ENCODE peak calls at places on chromosomes 7 and 10, in ten cellular contexts. One of them, this sample, is unnamed. For H3K27me3, the result is how much of the 10 kb centered on the place peaks cover.

GRCh38 chr7:101884671-101885596 is 67.5 kb downstream of the CUX1 start:
- DNase-seq in CD8-positive, alpha-beta memory T cell: no peak
- DNase-seq in suprapubic skin: no peak
- DNase-seq in right atrium auricular region: no peak
- DNase-seq in HCT116: no peak
- DNase-seq in fibroblast of lung: no peak
- DNase-seq in brain microvascular endothelial cell: no peak
- DNase-seq in right cardiac atrium: no peak
- DNase-seq in IMR-90: no peak
- DNase-seq in heart right ventricle: no peak
- DNase-seq in this sample: no peak

GRCh38 chr10:132227851-132228390 is 41.2 kb downstream of the DPYSL4 start:
- DNase-seq in CD8-positive, alpha-beta memory T cell: no peak
- DNase-seq in suprapubic skin: no peak
- DNase-seq in right atrium auricular region: no peak
- DNase-seq in HCT116: no peak
- DNase-seq in fibroblast of lung: no peak
- DNase-seq in brain microvascular endothelial cell: no peak
- DNase-seq in right cardiac atrium: peak
- DNase-seq in IMR-90: no peak
- DNase-seq in heart right ventricle: peak
- DNase-seq in this sample: no peak

GRCh38 chr7:2719007-2719406 is 31.0 kb downstream of the AMZ1 start:
- DNase-seq in CD8-positive, alpha-beta memory T cell: peak
- DNase-seq in suprapubic skin: no peak
- DNase-seq in right atrium auricular region: no peak
- DNase-seq in HCT116: no peak
- DNase-seq in fibroblast of lung: no peak
- DNase-seq in brain microvascular endothelial cell: no peak
- DNase-seq in right cardiac atrium: no peak
- DNase-seq in IMR-90: no peak
- DNase-seq in heart right ventricle: no peak
- DNase-seq in this sample: no peak

GRCh38 chr10:6204063-6204340 is 1.3 kb downstream of the PFKFB3 start:
- DNase-seq in CD8-positive, alpha-beta memory T cell: peak
- DNase-seq in suprapubic skin: no peak
- DNase-seq in right atrium auricular region: no peak
- DNase-seq in HCT116: no peak
- DNase-seq in fibroblast of lung: peak
- DNase-seq in brain microvascular endothelial cell: no peak
- DNase-seq in right cardiac atrium: peak
- DNase-seq in IMR-90: no peak
- DNase-seq in heart right ventricle: peak
- DNase-seq in this sample: no peak

GRCh38 chr10:60107308-60107976 is 201.1 kb upstream of the CCDC6 start:
- DNase-seq in CD8-positive, alpha-beta memory T cell: no peak
- DNase-seq in suprapubic skin: no peak
- DNase-seq in right atrium auricular region: no peak
- DNase-seq in HCT116: no peak
- DNase-seq in fibroblast of lung: no peak
- DNase-seq in brain microvascular endothelial cell: no peak
- DNase-seq in right cardiac atrium: no peak
- DNase-seq in IMR-90: no peak
- DNase-seq in heart right ventricle: no peak
- DNase-seq in this sample: no peak

GRCh38 chr10:35640474-35640873 is 1.6 kb downstream of the FZD8 start:
- DNase-seq in CD8-positive, alpha-beta memory T cell: no peak
- DNase-seq in suprapubic skin: no peak
- DNase-seq in right atrium auricular region: peak
- DNase-seq in HCT116: no peak
- DNase-seq in fibroblast of lung: peak
- DNase-seq in brain microvascular endothelial cell: peak
- DNase-seq in right cardiac atrium: peak
- DNase-seq in IMR-90: peak
- DNase-seq in heart right ventricle: peak
- DNase-seq in this sample: peak

GRCh38 chr10:132714096-132714721 is 71.7 kb downstream of the NKX6-2 start:
- DNase-seq in CD8-positive, alpha-beta memory T cell: no peak
- DNase-seq in suprapubic skin: peak
- DNase-seq in right atrium auricular region: no peak
- DNase-seq in HCT116: no peak
- DNase-seq in fibroblast of lung: peak
- DNase-seq in brain microvascular endothelial cell: no peak
- DNase-seq in right cardiac atrium: peak
- DNase-seq in IMR-90: no peak
- DNase-seq in heart right ventricle: peak
- DNase-seq in this sample: peak

GRCh38 chr10:64396105-64396504 is 874.9 kb downstream of the REEP3 start:
- DNase-seq in CD8-positive, alpha-beta memory T cell: no peak
- DNase-seq in suprapubic skin: no peak
- DNase-seq in right atrium auricular region: no peak
- DNase-seq in HCT116: no peak
- DNase-seq in fibroblast of lung: peak
- DNase-seq in brain microvascular endothelial cell: peak
- DNase-seq in right cardiac atrium: no peak
- DNase-seq in IMR-90: peak
- DNase-seq in heart right ventricle: no peak
- DNase-seq in this sample: no peak

GRCh38 chr10:57743711-57744110 is 524.0 kb downstream of the IPMK start:
- DNase-seq in CD8-positive, alpha-beta memory T cell: no peak
- DNase-seq in suprapubic skin: no peak
- DNase-seq in right atrium auricular region: no peak
- DNase-seq in HCT116: no peak
- DNase-seq in fibroblast of lung: no peak
- DNase-seq in brain microvascular endothelial cell: no peak
- DNase-seq in right cardiac atrium: no peak
- DNase-seq in IMR-90: no peak
- DNase-seq in heart right ventricle: no peak
- DNase-seq in this sample: no peak

GRCh38 chr7:137538361-137538762 is 194.8 kb upstream of the PTN start:
- DNase-seq in CD8-positive, alpha-beta memory T cell: no peak
- DNase-seq in suprapubic skin: no peak
- DNase-seq in right atrium auricular region: no peak
- DNase-seq in HCT116: no peak
- DNase-seq in fibroblast of lung: peak
- DNase-seq in brain microvascular endothelial cell: peak
- DNase-seq in right cardiac atrium: no peak
- DNase-seq in IMR-90: peak
- DNase-seq in heart right ventricle: no peak
- DNase-seq in this sample: no peak

GRCh38 chr7:44279286-44279685 is 46.1 kb downstream of the CAMK2B start:
- DNase-seq in CD8-positive, alpha-beta memory T cell: no peak
- DNase-seq in suprapubic skin: peak
- DNase-seq in right atrium auricular region: no peak
- DNase-seq in HCT116: no peak
- DNase-seq in fibroblast of lung: no peak
- DNase-seq in brain microvascular endothelial cell: no peak
- DNase-seq in right cardiac atrium: peak
- DNase-seq in IMR-90: no peak
- DNase-seq in heart right ventricle: no peak
- DNase-seq in this sample: peak

GRCh38 chr7:79504607-79505389 is 51.3 kb upstream of the MAGI2 start:
- DNase-seq in CD8-positive, alpha-beta memory T cell: no peak
- DNase-seq in suprapubic skin: no peak
- DNase-seq in right atrium auricular region: no peak
- DNase-seq in HCT116: peak
- DNase-seq in fibroblast of lung: peak
- DNase-seq in brain microvascular endothelial cell: no peak
- DNase-seq in right cardiac atrium: peak
- DNase-seq in IMR-90: peak
- DNase-seq in heart right ventricle: no peak
- DNase-seq in this sample: no peak

GRCh38 chr7:129784437-129784782 is 168.3 kb downstream of the UBE2H start:
- DNase-seq in CD8-positive, alpha-beta memory T cell: no peak
- DNase-seq in suprapubic skin: no peak
- DNase-seq in right atrium auricular region: no peak
- DNase-seq in HCT116: no peak
- DNase-seq in fibroblast of lung: no peak
- DNase-seq in brain microvascular endothelial cell: no peak
- DNase-seq in right cardiac atrium: peak
- DNase-seq in IMR-90: no peak
- DNase-seq in heart right ventricle: no peak
- DNase-seq in this sample: no peak

GRCh38 chr7:15399446-15399845 is 162.4 kb downstream of the AGMO start:
- DNase-seq in CD8-positive, alpha-beta memory T cell: no peak
- DNase-seq in suprapubic skin: no peak
- DNase-seq in right atrium auricular region: no peak
- DNase-seq in HCT116: no peak
- DNase-seq in fibroblast of lung: peak
- DNase-seq in brain microvascular endothelial cell: no peak
- DNase-seq in right cardiac atrium: no peak
- DNase-seq in IMR-90: peak
- DNase-seq in heart right ventricle: no peak
- DNase-seq in this sample: no peak

GRCh38 chr10:60848126-60848525 is 69.8 kb downstream of the CDK1 start:
- DNase-seq in CD8-positive, alpha-beta memory T cell: no peak
- DNase-seq in suprapubic skin: no peak
- DNase-seq in right atrium auricular region: no peak
- DNase-seq in HCT116: no peak
- DNase-seq in fibroblast of lung: peak
- DNase-seq in brain microvascular endothelial cell: peak
- DNase-seq in right cardiac atrium: no peak
- DNase-seq in IMR-90: peak
- DNase-seq in heart right ventricle: no peak
- DNase-seq in this sample: no peak

GRCh38 chr10:77392236-77392721 is 245.3 kb downstream of the KCNMA1 start:
- DNase-seq in CD8-positive, alpha-beta memory T cell: no peak
- DNase-seq in suprapubic skin: peak
- DNase-seq in right atrium auricular region: no peak
- DNase-seq in HCT116: no peak
- DNase-seq in fibroblast of lung: peak
- DNase-seq in brain microvascular endothelial cell: peak
- DNase-seq in right cardiac atrium: no peak
- DNase-seq in IMR-90: peak
- DNase-seq in heart right ventricle: no peak
- DNase-seq in this sample: no peak

GRCh38 chr7:37349979-37350590 is 98.6 kb downstream of the ELMO1 start:
- DNase-seq in CD8-positive, alpha-beta memory T cell: no peak
- DNase-seq in suprapubic skin: no peak
- DNase-seq in right atrium auricular region: no peak
- DNase-seq in HCT116: no peak
- DNase-seq in fibroblast of lung: no peak
- DNase-seq in brain microvascular endothelial cell: no peak
- DNase-seq in right cardiac atrium: no peak
- DNase-seq in IMR-90: no peak
- DNase-seq in heart right ventricle: no peak
- DNase-seq in this sample: no peak

GRCh38 chr10:61786728-61787127 is 114.8 kb upstream of the ARID5B start:
- DNase-seq in CD8-positive, alpha-beta memory T cell: no peak
- DNase-seq in suprapubic skin: no peak
- DNase-seq in right atrium auricular region: no peak
- DNase-seq in HCT116: peak
- DNase-seq in fibroblast of lung: peak
- DNase-seq in brain microvascular endothelial cell: peak
- DNase-seq in right cardiac atrium: no peak
- DNase-seq in IMR-90: peak
- DNase-seq in heart right ventricle: no peak
- DNase-seq in this sample: no peak

GRCh38 chr7:106552645-106553445 is 108.1 kb downstream of the CCDC71L start:
- DNase-seq in CD8-positive, alpha-beta memory T cell: no peak
- DNase-seq in suprapubic skin: no peak
- DNase-seq in right atrium auricular region: no peak
- DNase-seq in HCT116: no peak
- DNase-seq in fibroblast of lung: no peak
- DNase-seq in brain microvascular endothelial cell: no peak
- DNase-seq in right cardiac atrium: no peak
- DNase-seq in IMR-90: peak
- DNase-seq in heart right ventricle: no peak
- DNase-seq in this sample: no peak
- H3K4me3 ChIP-seq in CD8-positive, alpha-beta memory T cell: no peak
- H3K4me3 ChIP-seq in suprapubic skin: no peak
- H3K4me3 ChIP-seq in right atrium auricular region: no peak
- H3K4me3 ChIP-seq in HCT116: no peak
- H3K4me3 ChIP-seq in fibroblast of lung: no peak
- H3K4me3 ChIP-seq in brain microvascular endothelial cell: no peak
- H3K4me3 ChIP-seq in right cardiac atrium: no peak
- H3K4me3 ChIP-seq in IMR-90: no peak
- H3K4me3 ChIP-seq in heart right ventricle: no peak
- H3K4me3 ChIP-seq in this sample: no peak

DNA sequence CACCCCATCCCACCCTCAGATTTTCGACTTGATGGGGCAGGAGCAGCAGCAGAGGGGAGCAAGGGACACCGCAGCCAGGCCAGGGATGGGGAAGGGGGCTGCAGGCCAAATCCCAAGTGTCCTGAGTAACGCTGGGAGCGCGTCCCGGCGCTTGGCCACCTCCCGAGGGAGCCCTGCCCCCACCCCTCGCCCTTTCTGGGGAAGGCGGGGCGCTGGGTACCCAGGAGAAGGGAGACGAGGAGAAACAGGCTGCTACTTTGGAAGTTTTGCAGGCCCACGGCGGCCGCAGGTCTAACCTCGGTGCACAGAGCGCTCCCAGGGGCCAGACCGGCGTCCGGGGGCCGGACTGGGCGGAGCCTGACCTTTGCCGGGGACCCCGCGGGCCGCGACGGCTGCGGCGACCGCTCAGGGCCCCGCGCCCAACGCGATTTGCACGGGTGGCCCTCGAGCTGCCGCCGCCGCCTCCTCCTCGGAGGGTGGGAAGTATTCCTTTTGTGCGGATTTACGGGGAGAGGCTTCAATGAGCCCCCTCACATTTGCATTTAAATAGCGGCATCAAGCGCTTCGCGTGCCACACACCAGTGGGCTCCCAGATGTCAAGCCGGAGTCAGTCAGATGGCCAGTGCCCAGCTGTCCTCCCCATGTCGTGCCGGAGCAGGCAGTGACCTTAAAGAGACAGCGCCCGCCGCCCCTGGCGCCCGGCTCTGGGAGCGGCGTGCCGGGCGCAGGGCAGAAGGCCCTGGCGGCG is 2.9 kb upstream of the EBF3 start:
- DNase-seq in CD8-positive, alpha-beta memory T cell: no peak
- DNase-seq in suprapubic skin: peak
- DNase-seq in right atrium auricular region: no peak
- DNase-seq in HCT116: no peak
- DNase-seq in fibroblast of lung: no peak
- DNase-seq in brain microvascular endothelial cell: no peak
- DNase-seq in right cardiac atrium: peak
- DNase-seq in IMR-90: no peak
- DNase-seq in heart right ventricle: no peak
- DNase-seq in this sample: peak
- H3K27me3 ChIP-seq in CD8-positive, alpha-beta memory T cell: under half
- H3K27me3 ChIP-seq in suprapubic skin: half or more
- H3K27me3 ChIP-seq in right atrium auricular region: under half
- H3K27me3 ChIP-seq in HCT116: under half
- H3K27me3 ChIP-seq in fibroblast of lung: half or more
- H3K27me3 ChIP-seq in brain microvascular endothelial cell: half or more
- H3K27me3 ChIP-seq in right cardiac atrium: under half
- H3K27me3 ChIP-seq in IMR-90: half or more
- H3K27me3 ChIP-seq in heart right ventricle: half or more
- H3K27me3 ChIP-seq in this sample: half or more

GRCh38 chr7:27102578-27103442 is at the start of gene HOXA2:
- DNase-seq in CD8-positive, alpha-beta memory T cell: no peak
- DNase-seq in suprapubic skin: no peak
- DNase-seq in right atrium auricular region: no peak
- DNase-seq in HCT116: no peak
- DNase-seq in fibroblast of lung: peak
- DNase-seq in brain microvascular endothelial cell: no peak
- DNase-seq in right cardiac atrium: peak
- DNase-seq in IMR-90: peak
- DNase-seq in heart right ventricle: no peak
- DNase-seq in this sample: peak
- H3K4me3 ChIP-seq in CD8-positive, alpha-beta memory T cell: no peak
- H3K4me3 ChIP-seq in suprapubic skin: peak
- H3K4me3 ChIP-seq in right atrium auricular region: peak
- H3K4me3 ChIP-seq in HCT116: no peak
- H3K4me3 ChIP-seq in fibroblast of lung: peak
- H3K4me3 ChIP-seq in brain microvascular endothelial cell: peak
- H3K4me3 ChIP-seq in right cardiac atrium: peak
- H3K4me3 ChIP-seq in IMR-90: peak
- H3K4me3 ChIP-seq in heart right ventricle: no peak
- H3K4me3 ChIP-seq in this sample: peak

GRCh38 chr7:158585721-158586498 is 1.7 kb downstream of the PTPRN2 start:
- DNase-seq in CD8-positive, alpha-beta memory T cell: no peak
- DNase-seq in suprapubic skin: no peak
- DNase-seq in right atrium auricular region: no peak
- DNase-seq in HCT116: no peak
- DNase-seq in fibroblast of lung: no peak
- DNase-seq in brain microvascular endothelial cell: no peak
- DNase-seq in right cardiac atrium: no peak
- DNase-seq in IMR-90: no peak
- DNase-seq in heart right ventricle: no peak
- DNase-seq in this sample: no peak
- H3K27me3 ChIP-seq in CD8-positive, alpha-beta memory T cell: under half
- H3K27me3 ChIP-seq in suprapubic skin: half or more
- H3K27me3 ChIP-seq in right atrium auricular region: under half
- H3K27me3 ChIP-seq in HCT116: under half
- H3K27me3 ChIP-seq in fibroblast of lung: under half
- H3K27me3 ChIP-seq in brain microvascular endothelial cell: under half
- H3K27me3 ChIP-seq in right cardiac atrium: under half
- H3K27me3 ChIP-seq in IMR-90: under half
- H3K27me3 ChIP-seq in heart right ventricle: half or more
- H3K27me3 ChIP-seq in this sample: under half

This sample was measured in sigmoid colon.